ENCODE peak calls at places on chromosomes 16 and 17, in ten cellular contexts. One of them, this sample, is unnamed.

GRCh38 chr17:46127524-46127923 is 65.7 kb downstream of the KANSL1 start:
- DNase-seq in H9: no peak
- DNase-seq in cardiac fibroblast: no peak
- DNase-seq in Peyer's patch: no peak
- DNase-seq in body of pancreas: no peak
- DNase-seq in esophagus muscularis mucosa: no peak
- DNase-seq in keratinocyte: no peak
- DNase-seq in MCF 10A: no peak
- DNase-seq in uterus: no peak
- DNase-seq in fibroblast of pulmonary artery: no peak
- DNase-seq in this sample: no peak

GRCh38 chr16:12961621-12962020 is 60.2 kb downstream of the SHISA9 start:
- DNase-seq in H9: no peak
- DNase-seq in cardiac fibroblast: no peak
- DNase-seq in Peyer's patch: no peak
- DNase-seq in body of pancreas: no peak
- DNase-seq in esophagus muscularis mucosa: no peak
- DNase-seq in keratinocyte: no peak
- DNase-seq in MCF 10A: no peak
- DNase-seq in uterus: no peak
- DNase-seq in fibroblast of pulmonary artery: no peak
- DNase-seq in this sample: no peak

GRCh38 chr16:79573881-79574280 is 26.7 kb downstream of the MAF start:
- DNase-seq in H9: no peak
- DNase-seq in cardiac fibroblast: no peak
- DNase-seq in Peyer's patch: no peak
- DNase-seq in body of pancreas: no peak
- DNase-seq in esophagus muscularis mucosa: no peak
- DNase-seq in keratinocyte: no peak
- DNase-seq in MCF 10A: no peak
- DNase-seq in uterus: no peak
- DNase-seq in fibroblast of pulmonary artery: no peak
- DNase-seq in this sample: no peak

GRCh38 chr17:68343976-68344375 is 52.7 kb downstream of the ARSG start:
- DNase-seq in H9: no peak
- DNase-seq in cardiac fibroblast: no peak
- DNase-seq in Peyer's patch: no peak
- DNase-seq in body of pancreas: no peak
- DNase-seq in esophagus muscularis mucosa: no peak
- DNase-seq in keratinocyte: no peak
- DNase-seq in MCF 10A: no peak
- DNase-seq in uterus: no peak
- DNase-seq in fibroblast of pulmonary artery: no peak
- DNase-seq in this sample: no peak

GRCh38 chr17:43881176-43881575 is 26.2 kb downstream of the MPP2 start:
- DNase-seq in H9: no peak
- DNase-seq in cardiac fibroblast: no peak
- DNase-seq in Peyer's patch: no peak
- DNase-seq in body of pancreas: no peak
- DNase-seq in esophagus muscularis mucosa: no peak
- DNase-seq in keratinocyte: no peak
- DNase-seq in MCF 10A: no peak
- DNase-seq in uterus: no peak
- DNase-seq in fibroblast of pulmonary artery: no peak
- DNase-seq in this sample: no peak

GRCh38 chr16:87074635-87075318 is 242.4 kb downstream of the C16orf95 start:
- DNase-seq in H9: no peak
- DNase-seq in cardiac fibroblast: no peak
- DNase-seq in Peyer's patch: peak
- DNase-seq in body of pancreas: no peak
- DNase-seq in esophagus muscularis mucosa: no peak
- DNase-seq in keratinocyte: no peak
- DNase-seq in MCF 10A: no peak
- DNase-seq in uterus: no peak
- DNase-seq in fibroblast of pulmonary artery: no peak
- DNase-seq in this sample: peak

GRCh38 chr16:53156516-53156915 is 101.7 kb downstream of the CHD9 start:
- DNase-seq in H9: no peak
- DNase-seq in cardiac fibroblast: no peak
- DNase-seq in Peyer's patch: no peak
- DNase-seq in body of pancreas: no peak
- DNase-seq in esophagus muscularis mucosa: no peak
- DNase-seq in keratinocyte: no peak
- DNase-seq in MCF 10A: no peak
- DNase-seq in uterus: no peak
- DNase-seq in fibroblast of pulmonary artery: no peak
- DNase-seq in this sample: no peak

GRCh38 chr16:84952335-84953050 is 58.8 kb downstream of the ZDHHC7 start:
- DNase-seq in H9: peak
- DNase-seq in cardiac fibroblast: peak
- DNase-seq in Peyer's patch: peak
- DNase-seq in body of pancreas: peak
- DNase-seq in esophagus muscularis mucosa: peak
- DNase-seq in keratinocyte: peak
- DNase-seq in MCF 10A: peak
- DNase-seq in uterus: peak
- DNase-seq in fibroblast of pulmonary artery: peak
- DNase-seq in this sample: peak

GRCh38 chr17:37710344-37710886 is 34.4 kb downstream of the HNF1B start:
- DNase-seq in H9: peak
- DNase-seq in cardiac fibroblast: peak
- DNase-seq in Peyer's patch: peak
- DNase-seq in body of pancreas: peak
- DNase-seq in esophagus muscularis mucosa: no peak
- DNase-seq in keratinocyte: no peak
- DNase-seq in MCF 10A: no peak
- DNase-seq in uterus: no peak
- DNase-seq in fibroblast of pulmonary artery: peak
- DNase-seq in this sample: no peak

GRCh38 chr16:3950343-3951193 is 70.1 kb upstream of the CREBBP start:
- DNase-seq in H9: no peak
- DNase-seq in cardiac fibroblast: peak
- DNase-seq in Peyer's patch: peak
- DNase-seq in body of pancreas: peak
- DNase-seq in esophagus muscularis mucosa: no peak
- DNase-seq in keratinocyte: no peak
- DNase-seq in MCF 10A: peak
- DNase-seq in uterus: peak
- DNase-seq in fibroblast of pulmonary artery: peak
- DNase-seq in this sample: no peak

GRCh38 chr16:25481636-25482035 is 210.1 kb upstream of the HS3ST4 start:
- DNase-seq in H9: peak
- DNase-seq in cardiac fibroblast: no peak
- DNase-seq in Peyer's patch: no peak
- DNase-seq in body of pancreas: no peak
- DNase-seq in esophagus muscularis mucosa: no peak
- DNase-seq in keratinocyte: no peak
- DNase-seq in MCF 10A: no peak
- DNase-seq in uterus: no peak
- DNase-seq in fibroblast of pulmonary artery: no peak
- DNase-seq in this sample: no peak

GRCh38 chr16:80369559-80369958 is 171.2 kb upstream of the DYNLRB2 start:
- DNase-seq in H9: peak
- DNase-seq in cardiac fibroblast: peak
- DNase-seq in Peyer's patch: peak
- DNase-seq in body of pancreas: peak
- DNase-seq in esophagus muscularis mucosa: peak
- DNase-seq in keratinocyte: no peak
- DNase-seq in MCF 10A: peak
- DNase-seq in uterus: peak
- DNase-seq in fibroblast of pulmonary artery: peak
- DNase-seq in this sample: no peak

GRCh38 chr16:48384305-48384981 is 770 bp downstream of the SIAH1 start:
- DNase-seq in H9: peak
- DNase-seq in cardiac fibroblast: peak
- DNase-seq in Peyer's patch: peak
- DNase-seq in body of pancreas: peak
- DNase-seq in esophagus muscularis mucosa: no peak
- DNase-seq in keratinocyte: no peak
- DNase-seq in MCF 10A: peak
- DNase-seq in uterus: peak
- DNase-seq in fibroblast of pulmonary artery: peak
- DNase-seq in this sample: peak

GRCh38 chr16:68257906-68258800 is 6.2 kb upstream of the SLC7A6 start:
- DNase-seq in H9: no peak
- DNase-seq in cardiac fibroblast: peak
- DNase-seq in Peyer's patch: peak
- DNase-seq in body of pancreas: no peak
- DNase-seq in esophagus muscularis mucosa: no peak
- DNase-seq in keratinocyte: no peak
- DNase-seq in MCF 10A: peak
- DNase-seq in uterus: no peak
- DNase-seq in fibroblast of pulmonary artery: peak
- DNase-seq in this sample: no peak

GRCh38 chr16:1390239-1390638 is 24.3 kb downstream of the UNKL start:
- DNase-seq in H9: no peak
- DNase-seq in cardiac fibroblast: no peak
- DNase-seq in Peyer's patch: no peak
- DNase-seq in body of pancreas: no peak
- DNase-seq in esophagus muscularis mucosa: no peak
- DNase-seq in keratinocyte: no peak
- DNase-seq in MCF 10A: no peak
- DNase-seq in uterus: no peak
- DNase-seq in fibroblast of pulmonary artery: no peak
- DNase-seq in this sample: no peak

DNA sequence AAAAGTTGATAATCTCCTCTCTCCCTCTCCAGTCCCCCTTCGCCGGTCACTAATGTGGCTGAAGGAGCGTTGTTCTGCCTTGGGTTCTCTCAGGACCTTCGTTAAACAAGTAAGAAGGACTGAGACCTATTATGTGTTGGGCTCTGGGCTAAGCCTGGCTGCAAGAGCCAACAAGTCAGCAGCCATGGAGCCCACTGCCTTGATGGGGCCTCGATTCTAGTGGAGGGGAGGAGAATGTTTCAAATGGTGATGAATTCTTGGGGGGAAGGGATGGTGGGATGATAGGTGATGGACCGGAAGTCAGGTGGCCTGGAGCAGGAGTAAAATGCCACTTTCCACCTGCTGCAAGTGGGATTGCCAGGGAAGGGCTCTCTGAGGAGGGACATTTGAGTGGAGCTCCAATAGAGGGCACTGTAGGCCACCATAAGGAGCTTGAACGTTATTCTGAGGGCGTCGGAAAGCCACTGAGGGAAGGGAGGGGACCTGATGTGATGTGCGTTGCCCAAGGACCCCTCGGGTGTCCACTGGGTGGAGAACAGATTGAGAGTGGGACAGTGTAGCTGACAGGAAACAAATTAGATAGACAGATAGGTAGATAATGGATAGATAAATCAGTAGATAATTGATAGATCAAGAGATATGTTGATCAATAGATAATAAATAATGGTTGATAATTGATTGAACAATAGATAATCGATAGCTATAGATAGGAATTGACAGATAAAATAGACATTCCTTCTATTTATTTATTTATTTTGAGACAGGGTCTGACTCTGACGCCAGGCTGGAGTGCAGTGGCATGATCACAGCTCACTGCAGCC is 18.3 kb upstream of the NXPH3 start:
- DNase-seq in H9: peak
- DNase-seq in cardiac fibroblast: peak
- DNase-seq in Peyer's patch: peak
- DNase-seq in body of pancreas: no peak
- DNase-seq in esophagus muscularis mucosa: no peak
- DNase-seq in keratinocyte: no peak
- DNase-seq in MCF 10A: peak
- DNase-seq in uterus: no peak
- DNase-seq in fibroblast of pulmonary artery: peak
- DNase-seq in this sample: peak
- TF ChIP-seq CTCF in H9: peak
- TF ChIP-seq CTCF in cardiac fibroblast: peak
- TF ChIP-seq CTCF in Peyer's patch: peak
- TF ChIP-seq CTCF in body of pancreas: peak
- TF ChIP-seq CTCF in esophagus muscularis mucosa: peak
- TF ChIP-seq CTCF in keratinocyte: peak
- TF ChIP-seq CTCF in MCF 10A: peak
- TF ChIP-seq CTCF in uterus: peak
- TF ChIP-seq CTCF in fibroblast of pulmonary artery: peak
- TF ChIP-seq CTCF in this sample: peak

GRCh38 chr16:17358350-17358749 is 112.4 kb downstream of the XYLT1 start:
- DNase-seq in H9: no peak
- DNase-seq in cardiac fibroblast: no peak
- DNase-seq in Peyer's patch: peak
- DNase-seq in body of pancreas: no peak
- DNase-seq in esophagus muscularis mucosa: no peak
- DNase-seq in keratinocyte: no peak
- DNase-seq in MCF 10A: no peak
- DNase-seq in uterus: no peak
- DNase-seq in fibroblast of pulmonary artery: no peak
- DNase-seq in this sample: no peak
- TF ChIP-seq CTCF in H9: no peak
- TF ChIP-seq CTCF in cardiac fibroblast: no peak
- TF ChIP-seq CTCF in Peyer's patch: no peak
- TF ChIP-seq CTCF in body of pancreas: no peak
- TF ChIP-seq CTCF in esophagus muscularis mucosa: no peak
- TF ChIP-seq CTCF in keratinocyte: no peak
- TF ChIP-seq CTCF in MCF 10A: no peak
- TF ChIP-seq CTCF in uterus: no peak
- TF ChIP-seq CTCF in fibroblast of pulmonary artery: no peak
- TF ChIP-seq CTCF in this sample: no peak

DNA sequence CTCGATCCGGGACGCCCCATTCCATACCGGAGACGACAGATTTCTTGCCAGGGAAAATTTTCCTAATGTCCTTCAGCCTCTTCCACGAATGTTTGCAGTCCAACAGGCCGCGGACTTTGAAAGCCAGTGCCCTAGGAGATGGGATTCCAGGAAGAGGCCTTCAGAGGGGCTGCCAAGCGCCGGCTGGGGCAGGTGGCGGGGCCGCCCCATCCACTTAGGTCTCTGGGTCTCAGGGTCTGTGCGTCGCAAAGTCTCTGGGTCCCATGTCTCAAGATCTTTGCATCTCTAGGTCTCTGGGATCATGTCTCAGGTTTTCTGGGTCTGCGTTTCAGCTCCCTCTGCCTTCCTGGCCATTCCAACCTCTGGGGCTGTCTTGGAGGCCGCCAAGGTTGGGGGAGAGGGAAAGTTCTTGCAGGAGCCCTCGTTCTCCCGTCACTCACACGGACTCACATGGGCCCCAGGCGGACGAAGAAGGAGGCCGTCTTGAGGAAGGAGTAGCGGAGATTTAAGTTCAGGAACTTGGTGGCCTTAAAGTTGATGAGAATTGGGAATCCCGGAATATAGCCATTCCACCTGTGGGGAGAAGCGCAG is 7.2 kb downstream of the ALOX12B start:
- DNase-seq in H9: no peak
- DNase-seq in cardiac fibroblast: no peak
- DNase-seq in Peyer's patch: no peak
- DNase-seq in body of pancreas: no peak
- DNase-seq in esophagus muscularis mucosa: no peak
- DNase-seq in keratinocyte: no peak
- DNase-seq in MCF 10A: no peak
- DNase-seq in uterus: no peak
- DNase-seq in fibroblast of pulmonary artery: no peak
- DNase-seq in this sample: no peak
- TF ChIP-seq CTCF in H9: peak
- TF ChIP-seq CTCF in cardiac fibroblast: no peak
- TF ChIP-seq CTCF in Peyer's patch: no peak
- TF ChIP-seq CTCF in body of pancreas: no peak
- TF ChIP-seq CTCF in esophagus muscularis mucosa: no peak
- TF ChIP-seq CTCF in keratinocyte: no peak
- TF ChIP-seq CTCF in MCF 10A: no peak
- TF ChIP-seq CTCF in uterus: no peak
- TF ChIP-seq CTCF in fibroblast of pulmonary artery: no peak
- TF ChIP-seq CTCF in this sample: no peak

GRCh38 chr16:70508752-70509151 is 14.6 kb downstream of the COG4 start:
- DNase-seq in H9: no peak
- DNase-seq in cardiac fibroblast: peak
- DNase-seq in Peyer's patch: no peak
- DNase-seq in body of pancreas: no peak
- DNase-seq in esophagus muscularis mucosa: no peak
- DNase-seq in keratinocyte: no peak
- DNase-seq in MCF 10A: peak
- DNase-seq in uterus: no peak
- DNase-seq in fibroblast of pulmonary artery: peak
- DNase-seq in this sample: no peak
- TF ChIP-seq CTCF in H9: peak
- TF ChIP-seq CTCF in cardiac fibroblast: no peak
- TF ChIP-seq CTCF in Peyer's patch: no peak
- TF ChIP-seq CTCF in body of pancreas: no peak
- TF ChIP-seq CTCF in esophagus muscularis mucosa: no peak
- TF ChIP-seq CTCF in keratinocyte: no peak
- TF ChIP-seq CTCF in MCF 10A: peak
- TF ChIP-seq CTCF in uterus: no peak
- TF ChIP-seq CTCF in fibroblast of pulmonary artery: peak
- TF ChIP-seq CTCF in this sample: peak

This sample was measured in GM10248.